ENCODE peak calls at places on chromosomes 2 and 18, in seven cellular contexts. C, Q, K, E, Z, P and B are unnamed samples.

GRCh38 chr2:46970334-46971288 is 55.0 kb upstream of the MCFD2 start:
- DNase-seq in C (no peak), Q (no peak), K (peak; percentile 60), E (no peak), Z (peak; percentile 55), P (no peak), B (peak; percentile 31)

GRCh38 chr2:184685999-184686841 is 87.9 kb downstream of the ZNF804A start:
- DNase-seq in C (no peak), Q (no peak), K (peak; percentile 71), E (no peak), Z (no peak), P (no peak), B (peak; percentile 83)

GRCh38 chr2:10960606-10961489 is 49.1 kb downstream of the KCNF1 start:
- DNase-seq in C (no peak), Q (peak; percentile 41), K (no peak), E (no peak), Z (no peak), P (no peak), B (no peak)

GRCh38 chr2:26169681-26170414 is 3.0 kb upstream of the GAREM2 start:
- DNase-seq in C (no peak), Q (no peak), K (no peak), E (no peak), Z (no peak), P (no peak), B (no peak)

GRCh38 chr2:36965751-36966369 is 476 bp downstream of the STRN start:
- DNase-seq in C (no peak), Q (peak; percentile 86), K (no peak), E (no peak), Z (no peak), P (peak; percentile 52), B (peak; percentile 73)

GRCh38 chr18:67733094-67733493 is 216.6 kb upstream of the DSEL start:
- DNase-seq in C (no peak), Q (no peak), K (peak; percentile 83), E (no peak), Z (peak; percentile 75), P (no peak), B (peak; percentile 23)

GRCh38 chr2:189252991-189253680 is 73.6 kb upstream of the COL5A2 start:
- DNase-seq in C (no peak), Q (no peak), K (peak; percentile 20), E (no peak), Z (peak; percentile 22), P (no peak), B (no peak)

GRCh38 chr2:147636888-147637270 is 207.9 kb upstream of the ACVR2A start:
- DNase-seq in C (no peak), Q (no peak), K (no peak), E (no peak), Z (no peak), P (no peak), B (no peak)

GRCh38 chr2:177332041-177332991 is 60.3 kb upstream of the AGPS start:
- DNase-seq in C (peak; percentile 38), Q (no peak), K (peak; percentile 71), E (no peak), Z (peak; percentile 77), P (peak; percentile 7), B (peak; percentile 90)

GRCh38 chr2:71347517-71347916 is 15.9 kb downstream of the ZNF638 start:
- DNase-seq in C (no peak), Q (no peak), K (no peak), E (no peak), Z (peak; percentile 18), P (no peak), B (peak; percentile 19)

GRCh38 chr2:216987176-216987809 is 127.4 kb upstream of the TNP1 start:
- DNase-seq in C (no peak), Q (no peak), K (no peak), E (no peak), Z (no peak), P (no peak), B (peak; percentile 80)

GRCh38 chr2:222982010-222982908 is 69.7 kb upstream of the KCNE4 start:
- DNase-seq in C (peak; percentile 34), Q (no peak), K (peak; percentile 80), E (peak; percentile 67), Z (peak; percentile 80), P (no peak), B (peak; percentile 92)

GRCh38 chr18:47953471-47953931 is 23.0 kb upstream of the SMAD2 start:
- DNase-seq in C (no peak), Q (no peak), K (peak; percentile 17), E (peak; percentile 30), Z (peak; percentile 84), P (no peak), B (peak; percentile 39)

GRCh38 chr2:230765611-230766300 is 53.1 kb downstream of the CAB39 start:
- DNase-seq in C (no peak), Q (no peak), K (no peak), E (no peak), Z (no peak), P (no peak), B (no peak)

GRCh38 chr2:41922177-41922576 is 125.6 kb upstream of the PKDCC start:
- DNase-seq in C (no peak), Q (no peak), K (peak; percentile 41), E (no peak), Z (no peak), P (no peak), B (peak; percentile 97)

GRCh38 chr2:151669585-151670081 is 64.6 kb downstream of the NEB start:
- DNase-seq in C (no peak), Q (no peak), K (no peak), E (no peak), Z (no peak), P (peak; percentile 1), B (peak; percentile 71)

GRCh38 chr2:13682878-13683277 is 949.6 kb upstream of the LRATD1 start:
- DNase-seq in C (no peak), Q (no peak), K (peak; percentile 42), E (peak; percentile 66), Z (peak; percentile 75), P (no peak), B (no peak)

GRCh38 chr2:199201539-199201938 is 256.2 kb downstream of the SATB2 start:
- DNase-seq in C (no peak), Q (no peak), K (no peak), E (no peak), Z (no peak), P (no peak), B (no peak)

GRCh38 chr18:24341361-24341760 is 56.3 kb downstream of the OSBPL1A start:
- DNase-seq in C (no peak), Q (no peak), K (no peak), E (no peak), Z (no peak), P (no peak), B (no peak)

GRCh38 chr2:173755798-173756197 is 209.4 kb downstream of the SP3 start:
- DNase-seq in C (no peak), Q (no peak), K (no peak), E (no peak), Z (no peak), P (no peak), B (no peak)

GRCh38 chr2:202052235-202052634 is 18.6 kb downstream of the FZD7 start:
- DNase-seq in C (no peak), Q (no peak), K (no peak), E (no peak), Z (no peak), P (no peak), B (no peak)

GRCh38 chr2:207782238-207783030 is 12.7 kb upstream of the FZD5 start:
- DNase-seq in C (no peak), Q (no peak), K (no peak), E (no peak), Z (no peak), P (no peak), B (no peak)

GRCh38 chr2:8239402-8240127 is 442.3 kb upstream of the ID2 start:
- DNase-seq in C (no peak), Q (peak; percentile 45), K (no peak), E (no peak), Z (no peak), P (peak; percentile 19), B (no peak)

GRCh38 chr18:61851940-61852451 is 40.8 kb downstream of the RNF152 start:
- DNase-seq in C (no peak), Q (no peak), K (peak; percentile 18), E (peak; percentile 60), Z (peak; percentile 72), P (no peak), B (no peak)

GRCh38 chr2:38602136-38602731 is 494 bp downstream of the HNRNPLL start:
- DNase-seq in C (peak; percentile 58), Q (peak; percentile 75), K (no peak), E (no peak), Z (no peak), P (peak; percentile 43), B (peak; percentile 68)

GRCh38 chr18:22020867-22021370 is 148.5 kb upstream of the GATA6 start:
- DNase-seq in C (no peak), Q (no peak), K (no peak), E (no peak), Z (no peak), P (no peak), B (no peak)

GRCh38 chr2:199456383-199457146 is 1.2 kb downstream of the SATB2 start:
- DNase-seq in C (no peak), Q (no peak), K (no peak), E (no peak), Z (peak; percentile 19), P (no peak), B (peak; percentile 81)

GRCh38 chr2:163347982-163348842 is 387.6 kb downstream of the FIGN start:
- DNase-seq in C (peak; percentile 86), Q (peak; percentile 89), K (peak; percentile 85), E (peak; percentile 73), Z (peak; percentile 92), P (no peak), B (no peak)

GRCh38 chr2:160334028-160334729 is 134.1 kb upstream of the ITGB6 start:
- DNase-seq in C (no peak), Q (no peak), K (peak; percentile 47), E (no peak), Z (peak; percentile 37), P (no peak), B (no peak)

GRCh38 chr2:115484483-115484882 is 1042.0 kb downstream of the DPP10 start:
- DNase-seq in C (no peak), Q (no peak), K (no peak), E (no peak), Z (no peak), P (no peak), B (no peak)

GRCh38 chr2:148252646-148253045 is 231.8 kb downstream of the MBD5 start:
- DNase-seq in C (no peak), Q (no peak), K (no peak), E (no peak), Z (no peak), P (no peak), B (no peak)